ENCODE peak calls at places on chromosomes 13 and 19, in ten cellular contexts. One of them, this sample, is unnamed.

GRCh38 chr19:1804858-1805257 is 7.2 kb downstream of the ATP8B3 start:
- DNase-seq in K562: no peak
- DNase-seq in upper lobe of left lung: no peak
- DNase-seq in SK-N-SH: no peak
- DNase-seq in stomach: no peak
- DNase-seq in transverse colon: no peak
- DNase-seq in sigmoid colon: no peak
- DNase-seq in HepG2: no peak
- DNase-seq in GM12878: no peak
- DNase-seq in H1: no peak
- DNase-seq in this sample: no peak

GRCh38 chr13:20477394-20477793 is 48.3 kb downstream of the CRYL1 start:
- DNase-seq in K562: no peak
- DNase-seq in sigmoid colon: no peak
- DNase-seq in transverse colon: no peak
- DNase-seq in SK-N-SH: no peak
- DNase-seq in H1: no peak
- DNase-seq in GM12878: no peak
- DNase-seq in HepG2: no peak
- DNase-seq in stomach: no peak
- DNase-seq in upper lobe of left lung: no peak
- DNase-seq in this sample: no peak

GRCh38 chr19:40612831-40613668 is 11.9 kb downstream of the LTBP4 start:
- DNase-seq in sigmoid colon: no peak
- DNase-seq in GM12878: no peak
- DNase-seq in H1: peak
- DNase-seq in stomach: peak
- DNase-seq in K562: peak
- DNase-seq in transverse colon: peak
- DNase-seq in HepG2: no peak
- DNase-seq in SK-N-SH: peak
- DNase-seq in upper lobe of left lung: peak
- DNase-seq in this sample: peak

GRCh38 chr13:92716749-92717148 is 509.9 kb upstream of the GPC6 start:
- DNase-seq in GM12878: no peak
- DNase-seq in stomach: no peak
- DNase-seq in SK-N-SH: no peak
- DNase-seq in transverse colon: no peak
- DNase-seq in upper lobe of left lung: no peak
- DNase-seq in HepG2: peak
- DNase-seq in sigmoid colon: no peak
- DNase-seq in K562: no peak
- DNase-seq in H1: no peak
- DNase-seq in this sample: no peak

GRCh38 chr13:114065141-114065925 is 67.1 kb downstream of the RASA3 start:
- DNase-seq in GM12878: no peak
- DNase-seq in sigmoid colon: peak
- DNase-seq in stomach: peak
- DNase-seq in K562: peak
- DNase-seq in SK-N-SH: peak
- DNase-seq in H1: peak
- DNase-seq in HepG2: peak
- DNase-seq in transverse colon: peak
- DNase-seq in upper lobe of left lung: peak
- DNase-seq in this sample: peak

GRCh38 chr19:18379803-18380747 is 5.9 kb upstream of the GDF15 start:
- DNase-seq in K562: peak
- DNase-seq in HepG2: peak
- DNase-seq in upper lobe of left lung: no peak
- DNase-seq in transverse colon: peak
- DNase-seq in sigmoid colon: peak
- DNase-seq in SK-N-SH: no peak
- DNase-seq in stomach: peak
- DNase-seq in GM12878: no peak
- DNase-seq in H1: no peak
- DNase-seq in this sample: peak

GRCh38 chr13:101520672-101521071 is 68.2 kb downstream of the ITGBL1 start:
- DNase-seq in GM12878: no peak
- DNase-seq in H1: no peak
- DNase-seq in upper lobe of left lung: no peak
- DNase-seq in stomach: no peak
- DNase-seq in transverse colon: no peak
- DNase-seq in HepG2: no peak
- DNase-seq in K562: no peak
- DNase-seq in SK-N-SH: no peak
- DNase-seq in sigmoid colon: no peak
- DNase-seq in this sample: no peak

GRCh38 chr13:44649118-44649455 is 73.0 kb upstream of the TSC22D1 start:
- DNase-seq in K562: no peak
- DNase-seq in GM12878: no peak
- DNase-seq in SK-N-SH: no peak
- DNase-seq in H1: no peak
- DNase-seq in HepG2: no peak
- DNase-seq in sigmoid colon: no peak
- DNase-seq in stomach: no peak
- DNase-seq in upper lobe of left lung: no peak
- DNase-seq in transverse colon: no peak
- DNase-seq in this sample: no peak

GRCh38 chr13:37395544-37395943 is 203.0 kb downstream of the POSTN start:
- DNase-seq in GM12878: no peak
- DNase-seq in sigmoid colon: no peak
- DNase-seq in HepG2: no peak
- DNase-seq in stomach: no peak
- DNase-seq in K562: no peak
- DNase-seq in transverse colon: no peak
- DNase-seq in H1: no peak
- DNase-seq in SK-N-SH: no peak
- DNase-seq in upper lobe of left lung: no peak
- DNase-seq in this sample: no peak

GRCh38 chr19:56972291-56972914 is 131.9 kb upstream of the PEG3 start:
- DNase-seq in stomach: no peak
- DNase-seq in SK-N-SH: no peak
- DNase-seq in HepG2: no peak
- DNase-seq in upper lobe of left lung: no peak
- DNase-seq in sigmoid colon: no peak
- DNase-seq in GM12878: no peak
- DNase-seq in transverse colon: no peak
- DNase-seq in H1: no peak
- DNase-seq in K562: no peak
- DNase-seq in this sample: no peak

GRCh38 chr19:2477732-2478191 is 1.8 kb downstream of the GADD45B start:
- DNase-seq in sigmoid colon: peak
- DNase-seq in HepG2: no peak
- DNase-seq in upper lobe of left lung: peak
- DNase-seq in transverse colon: peak
- DNase-seq in GM12878: no peak
- DNase-seq in SK-N-SH: no peak
- DNase-seq in K562: no peak
- DNase-seq in stomach: no peak
- DNase-seq in H1: no peak
- DNase-seq in this sample: no peak

GRCh38 chr13:78030351-78030750 is 111.7 kb upstream of the EDNRB start:
- DNase-seq in GM12878: no peak
- DNase-seq in K562: no peak
- DNase-seq in transverse colon: no peak
- DNase-seq in sigmoid colon: no peak
- DNase-seq in upper lobe of left lung: no peak
- DNase-seq in stomach: no peak
- DNase-seq in SK-N-SH: no peak
- DNase-seq in H1: no peak
- DNase-seq in HepG2: no peak
- DNase-seq in this sample: no peak

GRCh38 chr13:31767175-31767900 is 28.0 kb downstream of the RXFP2 start:
- DNase-seq in H1: no peak
- DNase-seq in transverse colon: no peak
- DNase-seq in HepG2: no peak
- DNase-seq in K562: no peak
- DNase-seq in sigmoid colon: no peak
- DNase-seq in GM12878: no peak
- DNase-seq in upper lobe of left lung: no peak
- DNase-seq in stomach: no peak
- DNase-seq in SK-N-SH: no peak
- DNase-seq in this sample: no peak

GRCh38 chr13:33252103-33252502 is 33.5 kb downstream of the STARD13 start:
- DNase-seq in upper lobe of left lung: no peak
- DNase-seq in GM12878: no peak
- DNase-seq in transverse colon: no peak
- DNase-seq in sigmoid colon: no peak
- DNase-seq in HepG2: no peak
- DNase-seq in H1: no peak
- DNase-seq in stomach: no peak
- DNase-seq in K562: no peak
- DNase-seq in SK-N-SH: no peak
- DNase-seq in this sample: no peak

GRCh38 chr19:33132425-33132824 is 511 bp downstream of the WDR88 start:
- DNase-seq in sigmoid colon: no peak
- DNase-seq in upper lobe of left lung: no peak
- DNase-seq in K562: no peak
- DNase-seq in SK-N-SH: peak
- DNase-seq in transverse colon: no peak
- DNase-seq in HepG2: no peak
- DNase-seq in H1: peak
- DNase-seq in GM12878: no peak
- DNase-seq in stomach: no peak
- DNase-seq in this sample: no peak

GRCh38 chr19:30229524-30230174 is 142.5 kb upstream of the ZNF536 start:
- DNase-seq in GM12878: no peak
- DNase-seq in transverse colon: no peak
- DNase-seq in HepG2: no peak
- DNase-seq in SK-N-SH: peak
- DNase-seq in H1: peak
- DNase-seq in sigmoid colon: no peak
- DNase-seq in upper lobe of left lung: peak
- DNase-seq in stomach: no peak
- DNase-seq in K562: no peak
- DNase-seq in this sample: no peak

DNA sequence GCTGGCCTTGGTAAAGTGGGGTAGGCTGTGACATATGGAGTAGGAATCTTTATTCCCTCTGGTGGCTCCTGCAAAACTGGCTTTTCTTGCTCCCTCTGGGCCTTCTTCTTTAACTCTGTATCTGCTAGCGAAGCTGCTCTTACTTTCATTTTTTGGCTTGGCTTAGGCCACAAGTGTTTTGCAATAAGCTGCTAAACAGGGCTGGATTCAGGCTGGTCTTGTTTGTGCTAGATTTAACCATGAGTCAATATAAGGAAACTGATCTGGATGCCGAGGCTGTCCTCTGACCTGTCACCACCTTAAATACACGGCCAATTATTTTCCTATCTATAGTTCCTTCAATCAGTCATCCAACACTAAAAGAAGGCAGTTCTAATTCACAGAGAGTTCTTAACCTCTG is 42.4 kb downstream of the ZNF493 start:
- DNase-seq in upper lobe of left lung: no peak
- DNase-seq in K562: no peak
- DNase-seq in sigmoid colon: no peak
- DNase-seq in HepG2: peak
- DNase-seq in GM12878: no peak
- DNase-seq in H1: no peak
- DNase-seq in SK-N-SH: no peak
- DNase-seq in transverse colon: no peak
- DNase-seq in stomach: peak
- DNase-seq in this sample: no peak
- TF ChIP-seq POLR2AphosphoS5 in upper lobe of left lung: no peak
- TF ChIP-seq POLR2AphosphoS5 in K562: no peak
- TF ChIP-seq POLR2AphosphoS5 in sigmoid colon: no peak
- TF ChIP-seq POLR2AphosphoS5 in HepG2: no peak
- TF ChIP-seq POLR2AphosphoS5 in GM12878: no peak
- TF ChIP-seq POLR2AphosphoS5 in H1: no peak
- TF ChIP-seq POLR2AphosphoS5 in SK-N-SH: no peak
- TF ChIP-seq POLR2AphosphoS5 in transverse colon: no peak
- TF ChIP-seq POLR2AphosphoS5 in stomach: no peak
- TF ChIP-seq POLR2AphosphoS5 in this sample: no peak

GRCh38 chr19:34317311-34317927 is 47.6 kb upstream of the GPI start:
- DNase-seq in H1: no peak
- DNase-seq in upper lobe of left lung: no peak
- DNase-seq in GM12878: no peak
- DNase-seq in transverse colon: peak
- DNase-seq in SK-N-SH: no peak
- DNase-seq in stomach: no peak
- DNase-seq in sigmoid colon: peak
- DNase-seq in K562: peak
- DNase-seq in HepG2: no peak
- DNase-seq in this sample: no peak
- TF ChIP-seq EP300 in H1: no peak
- TF ChIP-seq EP300 in upper lobe of left lung: no peak
- TF ChIP-seq EP300 in GM12878: no peak
- TF ChIP-seq EP300 in transverse colon: no peak
- TF ChIP-seq EP300 in SK-N-SH: no peak
- TF ChIP-seq EP300 in stomach: no peak
- TF ChIP-seq EP300 in sigmoid colon: no peak
- TF ChIP-seq EP300 in K562: no peak
- TF ChIP-seq EP300 in HepG2: no peak
- TF ChIP-seq EP300 in this sample: no peak

DNA sequence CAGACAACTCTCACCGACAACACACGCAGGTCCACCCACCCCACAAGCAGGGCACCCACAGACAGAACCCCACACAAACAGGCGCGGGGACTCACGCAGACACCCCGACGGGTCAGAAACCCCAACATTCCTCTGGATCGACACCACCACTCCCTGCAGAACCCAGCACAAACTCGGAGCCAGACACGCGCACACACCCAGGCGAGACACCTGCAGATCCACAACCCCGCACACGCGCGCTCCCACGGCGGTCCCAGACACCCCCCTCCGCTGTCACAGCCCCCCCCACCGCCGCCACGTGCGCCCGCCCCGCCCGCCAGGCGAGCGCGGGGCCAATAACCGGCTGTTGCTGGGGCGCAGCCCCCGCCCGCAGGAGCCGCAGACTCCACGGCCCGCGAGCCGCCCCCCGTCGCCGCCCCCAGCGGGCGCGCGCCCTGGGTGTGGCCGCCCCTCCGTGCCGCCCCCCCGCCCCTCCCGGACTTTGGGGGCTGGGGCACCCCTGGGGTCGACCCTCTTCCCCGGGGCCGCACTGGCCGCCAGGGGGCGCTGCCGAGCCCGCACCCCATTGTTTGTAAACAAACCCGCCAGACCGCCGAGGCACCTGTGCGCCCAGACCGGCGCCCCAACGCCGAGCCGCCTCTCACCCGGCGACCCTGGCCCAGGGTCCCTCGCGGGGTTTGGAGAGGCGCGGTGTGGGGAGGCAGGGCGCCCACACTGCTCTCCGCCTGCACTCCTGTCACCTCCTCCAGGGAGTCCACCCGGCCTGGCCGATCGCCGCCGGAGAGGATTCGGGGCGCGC is 678 bp downstream of the BBC3 start:
- DNase-seq in GM12878: no peak
- DNase-seq in sigmoid colon: peak
- DNase-seq in H1: peak
- DNase-seq in K562: peak
- DNase-seq in SK-N-SH: peak
- DNase-seq in upper lobe of left lung: peak
- DNase-seq in transverse colon: peak
- DNase-seq in HepG2: peak
- DNase-seq in stomach: peak
- DNase-seq in this sample: peak
- TF ChIP-seq POLR2AphosphoS5 in GM12878: no peak
- TF ChIP-seq POLR2AphosphoS5 in sigmoid colon: no peak
- TF ChIP-seq POLR2AphosphoS5 in H1: peak
- TF ChIP-seq POLR2AphosphoS5 in K562: no peak
- TF ChIP-seq POLR2AphosphoS5 in SK-N-SH: no peak
- TF ChIP-seq POLR2AphosphoS5 in upper lobe of left lung: peak
- TF ChIP-seq POLR2AphosphoS5 in transverse colon: no peak
- TF ChIP-seq POLR2AphosphoS5 in HepG2: no peak
- TF ChIP-seq POLR2AphosphoS5 in stomach: no peak
- TF ChIP-seq POLR2AphosphoS5 in this sample: no peak

GRCh38 chr13:84812078-84812477 is 929.8 kb upstream of the SLITRK1 start:
- DNase-seq in H1: no peak
- DNase-seq in GM12878: no peak
- DNase-seq in upper lobe of left lung: no peak
- DNase-seq in K562: no peak
- DNase-seq in transverse colon: no peak
- DNase-seq in SK-N-SH: no peak
- DNase-seq in sigmoid colon: no peak
- DNase-seq in HepG2: no peak
- DNase-seq in stomach: no peak
- DNase-seq in this sample: no peak
- TF ChIP-seq EP300 in H1: no peak
- TF ChIP-seq EP300 in GM12878: no peak
- TF ChIP-seq EP300 in upper lobe of left lung: no peak
- TF ChIP-seq EP300 in K562: no peak
- TF ChIP-seq EP300 in transverse colon: no peak
- TF ChIP-seq EP300 in SK-N-SH: no peak
- TF ChIP-seq EP300 in sigmoid colon: no peak
- TF ChIP-seq EP300 in HepG2: no peak
- TF ChIP-seq EP300 in stomach: no peak
- TF ChIP-seq EP300 in this sample: no peak

This sample was measured in suprapubic skin.